ENCODE peak calls at places on chromosomes 5 and 9, in seven cellular contexts. U, Z, F, N, L, W and M are unnamed samples. For H3K4me1 and H3K36me3, the result is how much of the 10 kb centered on the place peaks cover.

GRCh38 chr5:56269216-56269927 is 36.2 kb upstream of the ANKRD55 start:
- DNase-seq in U (no peak), Z (no peak), F (peak), N (peak), L (peak), W (peak), M (no peak)

GRCh38 chr5:142036918-142037317 is 24.1 kb upstream of the GNPDA1 start:
- DNase-seq in U (no peak), Z (no peak), F (no peak), N (no peak), L (no peak), W (no peak), M (no peak)

GRCh38 chr5:177303121-177303924 is at the start of the genes PRELID1 and RAB24:
- DNase-seq in U (peak), Z (peak), F (peak), N (peak), L (peak), W (peak), M (peak)

GRCh38 chr9:131758972-131759647 is 19.2 kb upstream of the RAPGEF1 start:
- DNase-seq in U (no peak), Z (no peak), F (no peak), N (peak), L (no peak), W (no peak), M (no peak)

GRCh38 chr9:71121275-71122168 is at the start of gene TRPM3:
- DNase-seq in U (no peak), Z (no peak), F (no peak), N (no peak), L (no peak), W (peak), M (peak)

GRCh38 chr5:130333089-130333488 is 428.8 kb downstream of the CHSY3 start:
- DNase-seq in U (no peak), Z (no peak), F (peak), N (peak), L (no peak), W (no peak), M (no peak)

GRCh38 chr9:125816321-125816720 is 69.1 kb downstream of the PBX3 start:
- DNase-seq in U (no peak), Z (no peak), F (no peak), N (no peak), L (no peak), W (no peak), M (no peak)

GRCh38 chr9:83304686-83305085 is 233.5 kb downstream of the FRMD3 start:
- DNase-seq in U (no peak), Z (no peak), F (peak), N (peak), L (no peak), W (peak), M (peak)

GRCh38 chr5:61604076-61604475 is 272.0 kb downstream of the ZSWIM6 start:
- DNase-seq in U (no peak), Z (no peak), F (no peak), N (no peak), L (no peak), W (no peak), M (no peak)

GRCh38 chr5:146620663-146621051 is 104.7 kb upstream of the GPR151 start:
- DNase-seq in U (no peak), Z (no peak), F (no peak), N (no peak), L (no peak), W (no peak), M (no peak)

GRCh38 chr9:77909306-77909705 is 122.3 kb downstream of the GNAQ start:
- DNase-seq in U (no peak), Z (no peak), F (no peak), N (no peak), L (no peak), W (no peak), M (no peak)

GRCh38 chr9:129489838-129490582 is 130.9 kb downstream of the C9orf50 start:
- DNase-seq in U (peak), Z (peak), F (no peak), N (peak), L (no peak), W (no peak), M (no peak)

GRCh38 chr5:176883700-176884570 is 15.2 kb downstream of the HK3 start:
- DNase-seq in U (no peak), Z (no peak), F (no peak), N (no peak), L (no peak), W (no peak), M (no peak)

GRCh38 chr9:127707766-127708165 is 978 bp downstream of the CFAP157 start:
- DNase-seq in U (peak), Z (peak), F (no peak), N (no peak), L (peak), W (no peak), M (no peak)

GRCh38 chr5:143002459-143003327 is 232.5 kb downstream of the ARHGAP26 start:
- DNase-seq in U (peak), Z (peak), F (peak), N (peak), L (peak), W (no peak), M (no peak)

GRCh38 chr5:159552751-159553150 is 222.5 kb upstream of the IL12B start:
- DNase-seq in U (no peak), Z (no peak), F (peak), N (peak), L (no peak), W (peak), M (no peak)

GRCh38 chr9:98455957-98456621 is 200.6 kb upstream of the TBC1D2 start:
- DNase-seq in U (no peak), Z (no peak), F (peak), N (peak), L (no peak), W (peak), M (no peak)

GRCh38 chr9:4086119-4087088 is 213.5 kb downstream of the GLIS3 start:
- DNase-seq in U (no peak), Z (no peak), F (no peak), N (peak), L (no peak), W (no peak), M (no peak)

GRCh38 chr5:76175051-76175666 is 92.0 kb downstream of the SV2C start:
- DNase-seq in U (peak), Z (peak), F (peak), N (peak), L (peak), W (peak), M (no peak)

GRCh38 chr9:18743976-18744375 is 270.0 kb downstream of the ADAMTSL1 start:
- DNase-seq in U (no peak), Z (no peak), F (peak), N (peak), L (no peak), W (no peak), M (no peak)

GRCh38 chr5:131974956-131975726 is 29.7 kb upstream of the MEIKIN start:
- DNase-seq in U (peak), Z (peak), F (no peak), N (no peak), L (no peak), W (no peak), M (no peak)

GRCh38 chr9:126860757-126861466 is 473 bp downstream of the ZBTB34 start:
- DNase-seq in U (peak), Z (no peak), F (no peak), N (no peak), L (peak), W (no peak), M (peak)

GRCh38 chr5:159105318-159106053 is 5.8 kb upstream of the EBF1 start:
- DNase-seq in U (no peak), Z (no peak), F (no peak), N (no peak), L (no peak), W (no peak), M (no peak)

GRCh38 chr5:142023836-142024235 is 11.0 kb upstream of the GNPDA1 start:
- DNase-seq in U (no peak), Z (no peak), F (no peak), N (no peak), L (no peak), W (no peak), M (no peak)

GRCh38 chr9:130849356-130849755 is 14.3 kb downstream of the ABL1 start:
- DNase-seq in U (no peak), Z (no peak), F (no peak), N (no peak), L (no peak), W (no peak), M (no peak)

GRCh38 chr9:130255638-130255930 is 10.0 kb upstream of the HMCN2 start:
- DNase-seq in U (no peak), Z (no peak), F (no peak), N (no peak), L (no peak), W (no peak), M (no peak)

GRCh38 chr9:84955155-84955554 is 285.6 kb downstream of the NTRK2 start:
- DNase-seq in U (no peak), Z (no peak), F (no peak), N (no peak), L (no peak), W (no peak), M (peak)

GRCh38 chr5:132070460-132071337 is 2.9 kb upstream of the CSF2 start:
- DNase-seq in U (no peak), Z (no peak), F (peak), N (peak), L (no peak), W (no peak), M (no peak)

GRCh38 chr9:105978822-105979221 is 284.5 kb downstream of the TMEM38B start:
- DNase-seq in U (no peak), Z (no peak), F (no peak), N (no peak), L (no peak), W (no peak), M (no peak)

GRCh38 chr5:42360061-42360460 is 63.2 kb upstream of the GHR start:
- DNase-seq in U (no peak), Z (no peak), F (no peak), N (peak), L (no peak), W (no peak), M (no peak)

GRCh38 chr9:34961574-34962480 is 3.7 kb downstream of the PHF24 start:
- DNase-seq in U (no peak), Z (no peak), F (peak), N (peak), L (no peak), W (peak), M (no peak)

GRCh38 chr5:124602925-124603650 is 143.4 kb downstream of the ZNF608 start:
- DNase-seq in U (no peak), Z (no peak), F (no peak), N (no peak), L (no peak), W (no peak), M (no peak)

GRCh38 chr9:113566712-113567071 is 103.2 kb downstream of the RGS3 start:
- DNase-seq in U (no peak), Z (no peak), F (no peak), N (no peak), L (no peak), W (no peak), M (peak)

GRCh38 chr9:113564804-113565237 is 101.3 kb downstream of the RGS3 start:
- DNase-seq in U (no peak), Z (no peak), F (peak), N (peak), L (no peak), W (peak), M (peak)

GRCh38 chr9:113567361-113568080 is 104.0 kb downstream of the RGS3 start:
- DNase-seq in U (no peak), Z (no peak), F (no peak), N (no peak), L (no peak), W (no peak), M (peak)

GRCh38 chr9:113568081-113568435 is 104.5 kb downstream of the RGS3 start:
- DNase-seq in U (no peak), Z (no peak), F (no peak), N (no peak), L (no peak), W (no peak), M (no peak)

GRCh38 chr9:113566011-113566711 is 102.6 kb downstream of the RGS3 start:
- DNase-seq in U (no peak), Z (no peak), F (no peak), N (no peak), L (no peak), W (no peak), M (no peak)
- H3K4me3 ChIP-seq in U (no peak), Z (no peak), F (peak), N (peak), L (no peak), W (peak), M (peak)

GRCh38 chr5:172775326-172776234 is 4.6 kb upstream of the DUSP1 start:
- DNase-seq in U (no peak), Z (no peak), F (peak), N (peak), L (no peak), W (peak), M (no peak)
- H3K4me1 ChIP-seq in U (under half), Z (under half), F (under half), N (under half), L (under half), W (half or more), M (under half)

GRCh38 chr9:37951671-37952579 is 48.0 kb upstream of the SLC25A51 start:
- DNase-seq in U (no peak), Z (no peak), F (no peak), N (no peak), L (no peak), W (no peak), M (no peak)
- H3K36me3 ChIP-seq in U (under half), Z (under half), F (under half), N (half or more), L (under half), W (under half), M (under half)

DNA sequence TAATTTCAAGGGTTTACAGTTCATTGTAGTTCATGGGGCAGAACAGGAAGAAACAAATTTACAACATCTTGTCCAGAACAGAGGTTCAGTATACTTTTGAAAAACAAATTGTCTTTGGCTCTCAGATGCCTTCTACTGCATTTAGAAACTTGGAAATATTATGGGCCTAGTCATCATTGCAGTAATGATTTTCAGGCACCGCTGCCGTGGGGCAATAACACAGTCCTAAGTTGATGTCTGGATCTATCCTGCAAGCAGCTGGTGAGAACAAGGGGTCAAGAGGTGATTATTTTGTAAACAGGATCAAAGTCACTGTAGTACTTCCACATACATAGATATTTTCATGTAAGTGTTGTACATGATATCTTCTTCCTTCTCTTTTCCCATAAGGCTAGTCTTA is 82.5 kb upstream of the CAST start:
- DNase-seq in U (no peak), Z (no peak), F (no peak), N (no peak), L (no peak), W (no peak), M (no peak)
- H3K4me3 ChIP-seq in U (no peak), Z (no peak), F (no peak), N (no peak), L (no peak), W (no peak), M (no peak)

GRCh38 chr9:23774266-23774665 is 51.8 kb downstream of the ELAVL2 start:
- DNase-seq in U (no peak), Z (no peak), F (peak), N (no peak), L (no peak), W (no peak), M (no peak)

GRCh38 chr9:23779220-23779619 is 46.8 kb downstream of the ELAVL2 start:
- DNase-seq in U (no peak), Z (no peak), F (peak), N (no peak), L (no peak), W (peak), M (no peak)

GRCh38 chr9:23777328-23777727 is 48.7 kb downstream of the ELAVL2 start:
- DNase-seq in U (no peak), Z (no peak), F (no peak), N (no peak), L (no peak), W (no peak), M (no peak)

GRCh38 chr9:23772384-23772783 is 53.7 kb downstream of the ELAVL2 start:
- DNase-seq in U (no peak), Z (no peak), F (no peak), N (no peak), L (no peak), W (no peak), M (no peak)

GRCh38 chr9:23775549-23775948 is 50.5 kb downstream of the ELAVL2 start:
- DNase-seq in U (no peak), Z (no peak), F (no peak), N (no peak), L (no peak), W (no peak), M (no peak)
- H3K4me1 ChIP-seq in U (under half), Z (under half), F (under half), N (under half), L (under half), W (under half), M (under half)

GRCh38 chr9:94851467-94851866 is 125.0 kb downstream of the AOPEP start:
- DNase-seq in U (no peak), Z (no peak), F (no peak), N (no peak), L (no peak), W (no peak), M (no peak)

GRCh38 chr9:94847486-94847885 is 121.0 kb downstream of the AOPEP start:
- DNase-seq in U (no peak), Z (no peak), F (peak), N (peak), L (no peak), W (no peak), M (no peak)

GRCh38 chr9:94853887-94854286 is 127.4 kb downstream of the AOPEP start:
- DNase-seq in U (no peak), Z (no peak), F (peak), N (peak), L (no peak), W (peak), M (no peak)

GRCh38 chr9:94852373-94852772 is 125.9 kb downstream of the AOPEP start:
- DNase-seq in U (no peak), Z (no peak), F (no peak), N (no peak), L (no peak), W (no peak), M (no peak)

GRCh38 chr9:94850540-94851434 is 124.3 kb downstream of the AOPEP start:
- DNase-seq in U (no peak), Z (no peak), F (no peak), N (no peak), L (no peak), W (no peak), M (no peak)
- H3K36me3 ChIP-seq in U (under half), Z (under half), F (under half), N (under half), L (under half), W (under half), M (under half)

DNA sequence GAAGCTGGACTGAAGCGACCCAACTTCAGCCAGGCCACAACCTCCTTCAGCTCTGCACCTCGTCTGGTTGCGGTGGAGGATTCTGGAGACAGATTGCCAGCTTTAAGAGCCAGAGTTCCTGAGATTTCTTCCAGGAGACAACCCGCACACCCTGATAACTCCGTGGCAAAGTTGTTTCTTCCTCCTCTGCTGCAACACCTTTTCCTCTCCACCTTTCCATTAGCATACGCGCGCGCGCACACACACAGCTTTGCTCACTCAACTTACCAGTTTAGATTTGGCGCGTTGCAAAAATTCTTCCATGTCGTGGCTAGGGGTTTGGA is 292 bp downstream of the PRUNE2 start:
- DNase-seq in U (no peak), Z (no peak), F (no peak), N (no peak), L (no peak), W (no peak), M (no peak)
- H3K4me3 ChIP-seq in U (no peak), Z (no peak), F (peak), N (peak), L (no peak), W (peak), M (peak)

DNA sequence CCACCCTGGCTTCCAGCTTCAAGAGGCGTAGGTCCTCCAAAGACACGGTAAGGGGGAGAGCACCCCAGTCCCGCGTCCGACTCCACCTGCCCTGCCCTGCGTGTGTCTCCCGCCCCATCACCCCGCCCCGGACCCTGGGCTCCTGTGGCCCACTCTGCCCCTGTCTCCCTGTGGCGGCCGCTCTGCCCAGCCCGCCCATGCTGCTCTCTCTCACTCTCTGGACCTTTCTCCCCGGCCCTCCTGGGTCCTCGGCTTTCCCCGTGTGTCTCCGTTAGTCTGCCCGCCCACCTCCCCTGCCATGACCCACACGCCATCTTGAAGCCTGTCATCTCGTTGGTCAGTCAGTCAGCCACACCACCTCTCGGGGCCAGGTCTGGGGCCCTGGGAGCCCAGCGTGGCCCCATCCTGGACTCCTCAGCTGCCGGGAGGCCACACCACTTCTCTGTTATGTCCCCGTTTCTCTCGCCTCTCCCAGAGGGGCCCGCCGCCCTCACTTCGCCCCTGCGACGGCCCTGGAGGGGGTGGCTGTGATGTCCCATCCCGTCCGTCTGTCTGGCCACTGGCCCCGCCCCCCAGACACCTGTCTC is 4.5 kb downstream of the LRRC26 start:
- DNase-seq in U (no peak), Z (no peak), F (no peak), N (no peak), L (no peak), W (no peak), M (no peak)
- H3K4me1 ChIP-seq in U (under half), Z (under half), F (under half), N (under half), L (under half), W (under half), M (under half)

GRCh38 chr5:179766726-179767455 is 26.9 kb upstream of the LTC4S start:
- DNase-seq in U (no peak), Z (no peak), F (no peak), N (no peak), L (no peak), W (no peak), M (no peak)

GRCh38 chr5:179768326-179769085 is 25.3 kb upstream of the LTC4S start:
- DNase-seq in U (no peak), Z (no peak), F (no peak), N (no peak), L (no peak), W (no peak), M (no peak)

GRCh38 chr5:179771496-179771895 is 22.3 kb upstream of the LTC4S start:
- DNase-seq in U (no peak), Z (no peak), F (no peak), N (no peak), L (no peak), W (no peak), M (no peak)

GRCh38 chr5:179769796-179770195 is 24.0 kb upstream of the LTC4S start:
- DNase-seq in U (no peak), Z (no peak), F (no peak), N (no peak), L (no peak), W (no peak), M (no peak)

DNA sequence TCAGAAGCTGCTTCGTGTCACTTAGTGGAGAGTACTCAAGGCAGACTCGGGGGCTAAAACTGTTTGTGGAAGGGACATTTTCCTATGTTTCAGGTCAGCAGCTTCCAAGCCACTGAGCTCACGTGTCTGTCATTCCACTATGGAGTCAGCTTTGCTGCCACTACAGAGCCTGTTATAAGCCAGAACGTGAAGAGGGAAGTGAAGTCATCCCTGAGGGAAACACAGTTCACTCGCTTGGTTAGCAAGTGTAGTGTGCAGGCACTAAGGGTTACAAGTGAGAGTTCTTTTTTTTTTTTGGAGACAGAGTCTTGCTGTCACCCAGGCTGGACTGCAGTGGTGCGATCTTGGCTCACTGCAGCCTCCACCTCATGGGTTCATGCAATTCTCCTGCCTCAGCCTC is 24.5 kb upstream of the LTC4S start:
- DNase-seq in U (no peak), Z (no peak), F (no peak), N (no peak), L (no peak), W (no peak), M (no peak)
- H3K36me3 ChIP-seq in U (half or more), Z (half or more), F (under half), N (half or more), L (half or more), W (under half), M (under half)

GRCh38 chr5:173762045-173762444 is 126.1 kb upstream of the CPEB4 start:
- DNase-seq in U (no peak), Z (no peak), F (no peak), N (no peak), L (no peak), W (peak), M (no peak)
- H3K4me3 ChIP-seq in U (no peak), Z (no peak), F (no peak), N (no peak), L (no peak), W (no peak), M (no peak)